ENCODE peak calls at places on chromosomes 3 and 15, in four cellular contexts. K is IMR-90, Y is K562, N is endothelial cell of umbilical vein. D is an unnamed sample.
A peak's percentile ranks its signal among the peaks of the same experiment; 100 is the strongest.

GRCh38 chr15:101489236-101489632 is 273 bp downstream of the PCSK6 start:
- DNase-seq in K (no peak), Y (peak; percentile 75), N (no peak), D (no peak)

GRCh38 chr15:84633311-84634227 is 20.5 kb downstream of the WDR73 start:
- DNase-seq in K (peak; percentile 67), Y (peak; percentile 57), N (peak; percentile 85), D (no peak)

GRCh38 chr3:105527949-105528348 is 161.2 kb downstream of the ALCAM start:
- DNase-seq in K (peak; percentile 49), Y (no peak), N (no peak), D (peak; percentile 50)

GRCh38 chr3:142088522-142088921 is 60.8 kb downstream of the TFDP2 start:
- DNase-seq in K (no peak), Y (no peak), N (no peak), D (peak; percentile 7)

GRCh38 chr3:140529096-140529495 is 148.8 kb upstream of the TRIM42 start:
- DNase-seq in K (peak; percentile 3), Y (no peak), N (no peak), D (peak; percentile 100)

GRCh38 chr3:61808526-61808925 is 247.2 kb downstream of the PTPRG start:
- DNase-seq in K (no peak), Y (no peak), N (no peak), D (no peak)

GRCh38 chr15:55496716-55497115 is 11.3 kb downstream of the DNAAF4 start:
- DNase-seq in K (no peak), Y (no peak), N (peak; percentile 88), D (no peak)

GRCh38 chr3:129312021-129312639 is 33.5 kb downstream of the HMCES start:
- DNase-seq in K (peak; percentile 55), Y (no peak), N (no peak), D (no peak)

GRCh38 chr15:76626611-76627010 is 278.5 kb downstream of the SCAPER start:
- DNase-seq in K (no peak), Y (no peak), N (peak; percentile 17), D (no peak)

GRCh38 chr15:76625267-76625666 is 279.9 kb downstream of the SCAPER start:
- DNase-seq in K (no peak), Y (no peak), N (no peak), D (no peak)
- H3K9me1 ChIP-seq in K (no peaks in the 10 kb centered on the region), Y (no peaks in the 10 kb centered on the region), N (no peaks in the 10 kb centered on the region), D (no peaks in the 10 kb centered on the region)

GRCh38 chr3:150180349-150180748 is 209.7 kb upstream of the PFN2 start:
- DNase-seq in K (peak; percentile 86), Y (no peak), N (peak; percentile 38), D (no peak)

GRCh38 chr3:150177673-150178378 is 207.1 kb upstream of the PFN2 start:
- DNase-seq in K (peak; percentile 84), Y (no peak), N (no peak), D (no peak)

GRCh38 chr3:150183619-150184425 is 213.1 kb upstream of the PFN2 start:
- DNase-seq in K (peak; percentile 83), Y (peak; percentile 27), N (peak; percentile 80), D (no peak)

GRCh38 chr3:150174179-150174578 is 203.5 kb upstream of the PFN2 start:
- DNase-seq in K (no peak), Y (no peak), N (no peak), D (no peak)

DNA sequence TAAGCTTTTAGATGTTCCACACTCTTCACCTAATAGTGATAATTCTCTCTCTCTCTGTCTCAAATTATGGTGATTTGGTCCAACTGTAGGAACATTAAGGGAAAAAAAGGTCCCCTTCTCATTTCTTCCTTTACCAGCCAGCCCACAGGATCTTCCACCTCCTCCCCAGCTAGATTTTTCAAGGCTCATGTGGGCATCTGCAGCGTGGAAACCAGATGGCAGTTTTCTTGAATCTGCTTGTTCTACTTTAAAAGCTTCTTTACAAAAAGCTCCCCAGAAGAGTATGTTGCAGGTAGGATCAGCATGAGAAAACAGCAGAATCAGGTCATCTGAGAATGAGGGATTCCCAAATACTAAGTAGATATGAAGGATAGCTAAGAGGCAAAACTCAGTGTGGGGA is 208.6 kb upstream of the PFN2 start:
- DNase-seq in K (no peak), Y (no peak), N (no peak), D (no peak)
- H3K9me1 ChIP-seq in K (no peaks in the 10 kb centered on the region), Y (no peaks in the 10 kb centered on the region), N (no peaks in the 10 kb centered on the region), D (no peaks in the 10 kb centered on the region)

DNA sequence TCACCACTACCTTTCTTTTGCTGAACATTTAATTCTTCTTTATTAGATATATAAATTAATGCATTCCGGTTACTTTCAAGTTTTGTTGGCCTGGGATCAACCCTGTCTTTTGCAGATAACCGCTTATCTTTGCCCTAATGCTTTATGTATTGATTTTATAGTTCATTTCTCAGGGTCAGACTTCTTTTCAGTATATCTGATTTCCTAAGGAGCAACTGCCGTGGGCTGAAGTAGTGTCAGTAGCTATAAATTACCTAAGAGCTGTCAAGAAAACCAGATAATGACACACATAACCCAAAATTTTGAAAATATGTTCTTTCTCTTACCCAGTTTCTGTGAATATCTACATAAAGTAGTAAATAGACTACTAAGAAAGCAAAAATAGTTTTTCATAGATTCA is 38.0 kb downstream of the COL6A5 start:
- DNase-seq in K (no peak), Y (no peak), N (no peak), D (no peak)
- H3K9me1 ChIP-seq in K (no peaks in the 10 kb centered on the region), Y (no peaks in the 10 kb centered on the region), N (no peaks in the 10 kb centered on the region), D (no peaks in the 10 kb centered on the region)

GRCh38 chr3:177722386-177722785 is 525.1 kb upstream of the TBL1XR1 start:
- DNase-seq in K (no peak), Y (no peak), N (no peak), D (no peak)

GRCh38 chr3:177721864-177722370 is 524.6 kb upstream of the TBL1XR1 start:
- DNase-seq in K (no peak), Y (no peak), N (no peak), D (no peak)

GRCh38 chr3:177726807-177727206 is 529.5 kb upstream of the TBL1XR1 start:
- DNase-seq in K (no peak), Y (no peak), N (no peak), D (no peak)

GRCh38 chr3:177725165-177725564 is 527.9 kb upstream of the TBL1XR1 start:
- DNase-seq in K (no peak), Y (no peak), N (no peak), D (no peak)

DNA sequence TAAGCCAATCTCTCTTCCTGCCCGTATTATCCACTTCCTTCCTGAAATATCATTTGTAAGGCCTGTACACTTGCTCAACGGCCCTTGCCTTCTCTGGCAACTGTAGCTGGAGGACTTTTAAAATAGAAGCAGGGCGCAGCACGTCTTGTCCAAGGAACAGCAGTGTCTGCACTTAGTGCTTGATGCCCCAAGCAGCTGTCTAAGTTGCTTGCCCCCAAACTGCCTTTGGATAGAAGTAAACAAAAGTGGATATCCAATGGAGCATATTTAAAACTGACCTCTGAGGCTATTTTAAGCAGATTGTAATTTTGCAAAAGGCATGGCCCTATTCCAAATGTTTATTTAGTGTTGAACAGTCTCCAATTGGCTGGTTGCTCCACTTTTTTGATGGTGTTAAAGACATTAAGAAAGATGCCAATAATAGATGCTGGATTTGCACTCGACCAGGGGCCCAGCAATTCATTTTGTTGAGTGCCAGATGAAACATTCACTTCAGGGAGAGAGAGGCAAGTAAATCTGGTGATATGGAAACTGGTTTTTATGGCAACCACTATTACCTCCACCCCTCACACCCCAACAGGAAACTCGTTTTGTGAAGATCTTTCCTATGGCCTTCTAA is 526.8 kb upstream of the TBL1XR1 start:
- DNase-seq in K (no peak), Y (no peak), N (peak; percentile 44), D (no peak)
- H3K9me1 ChIP-seq in K (no peaks in the 10 kb centered on the region), Y (no peaks in the 10 kb centered on the region), N (no peaks in the 10 kb centered on the region), D (no peaks in the 10 kb centered on the region)

DNA sequence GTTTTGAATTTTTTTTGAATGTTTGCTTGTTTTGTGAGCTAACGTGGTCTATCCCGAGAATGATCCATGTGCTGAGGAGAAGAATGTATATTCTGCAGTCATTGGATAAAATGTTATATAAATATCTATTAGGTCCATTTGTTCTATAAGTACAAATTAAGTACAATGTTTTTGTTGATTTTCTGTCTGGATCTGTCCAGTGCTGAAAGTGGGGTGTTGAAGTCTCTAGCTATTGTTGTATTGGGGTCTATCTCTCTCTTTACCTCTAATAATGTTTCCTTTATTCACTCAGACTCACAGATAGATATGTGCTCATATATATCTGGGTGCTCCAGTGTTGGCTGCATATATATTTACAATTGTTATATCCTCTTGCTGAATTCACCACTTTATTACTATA is 144.8 kb upstream of the SETMAR start:
- DNase-seq in K (no peak), Y (no peak), N (no peak), D (no peak)
- H3K9me1 ChIP-seq in K (no peaks in the 10 kb centered on the region), Y (no peaks in the 10 kb centered on the region), N (no peaks in the 10 kb centered on the region), D (no peaks in the 10 kb centered on the region)

DNA sequence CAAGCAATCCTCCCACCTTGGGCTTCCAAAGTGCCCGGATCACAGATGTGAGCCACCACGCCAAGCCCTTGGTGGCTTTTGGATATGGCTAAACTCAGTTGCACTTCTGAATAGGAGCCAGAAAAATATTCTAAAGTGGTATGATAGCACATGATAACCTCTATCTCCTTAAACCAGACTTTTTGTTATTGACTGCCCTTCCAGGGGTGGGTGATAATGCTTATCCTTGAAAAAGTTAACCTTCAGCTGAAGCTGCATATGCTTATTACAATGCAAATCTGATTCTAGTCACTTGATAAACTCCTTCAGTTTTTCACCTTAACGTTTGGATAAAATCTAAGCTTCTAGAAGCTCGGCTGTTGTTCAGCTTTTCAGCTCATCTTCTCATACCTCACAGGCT is 6.3 kb downstream of the CCNB2 start:
- DNase-seq in K (no peak), Y (peak; percentile 31), N (no peak), D (no peak)
- H3K9me1 ChIP-seq in K (no peaks in the 10 kb centered on the region), Y (no peaks in the 10 kb centered on the region), N (no peaks in the 10 kb centered on the region), D (no peaks in the 10 kb centered on the region)

GRCh38 chr3:5155241-5155640 is 32.3 kb upstream of the EDEM1 start:
- DNase-seq in K (no peak), Y (no peak), N (no peak), D (no peak)
- H3K9me1 ChIP-seq in K (peaks cover 12% of the 10 kb centered on the region), Y (no peaks in the 10 kb centered on the region), N (no peaks in the 10 kb centered on the region), D (peaks cover 3% of the 10 kb centered on the region)

GRCh38 chr15:43527802-43528541 is 10.6 kb downstream of the MAP1A start:
- DNase-seq in K (no peak), Y (no peak), N (no peak), D (no peak)
- H3K9me1 ChIP-seq in K (peaks cover 29% of the 10 kb centered on the region), Y (peaks cover 7% of the 10 kb centered on the region), N (no peaks in the 10 kb centered on the region), D (no peaks in the 10 kb centered on the region)

GRCh38 chr3:171883257-171883892 is 40.2 kb downstream of the TMEM212 start:
- DNase-seq in K (no peak), Y (no peak), N (peak; percentile 12), D (no peak)
- H3K9me1 ChIP-seq in K (no peaks in the 10 kb centered on the region), Y (no peaks in the 10 kb centered on the region), N (no peaks in the 10 kb centered on the region), D (no peaks in the 10 kb centered on the region)

D was measured in keratinocyte.